ENCODE peak calls at places on chromosomes 3 and 15, in seven cellular contexts. A is neural progenitor cell; B is CD4-positive, alpha-beta memory T cell; U is mammary epithelial cell; D is AG04450; F is effector memory CD4-positive, alpha-beta T cell; Z is astrocyte. W is an unnamed sample.

GRCh38 chr3:57152150-57152549 is 13.0 kb downstream of the IL17RD start:
- DNase-seq in A (peak; percentile 68), B (no peak), U (peak; percentile 26), D (no peak), F (no peak), Z (no peak), W (no peak)

GRCh38 chr3:34256021-34256420 is 457.6 kb downstream of the PDCD6IP start:
- DNase-seq in A (no peak), B (no peak), U (no peak), D (no peak), F (no peak), Z (no peak), W (no peak)

GRCh38 chr3:77042892-77043291 is 3.0 kb downstream of the ROBO2 start:
- DNase-seq in A (peak; percentile 26), B (no peak), U (no peak), D (no peak), F (no peak), Z (no peak), W (no peak)

GRCh38 chr3:50436063-50436674 is 67.3 kb downstream of the CACNA2D2 start:
- DNase-seq in A (peak; percentile 45), B (peak; percentile 68), U (peak; percentile 33), D (no peak), F (peak; percentile 57), Z (no peak), W (no peak)

GRCh38 chr3:170178631-170179030 is 2.9 kb downstream of the PHC3 start:
- DNase-seq in A (no peak), B (peak; percentile 57), U (no peak), D (no peak), F (peak; percentile 35), Z (no peak), W (no peak)

GRCh38 chr3:139024968-139025367 is 4.2 kb upstream of the PRR23B start:
- DNase-seq in A (no peak), B (no peak), U (no peak), D (no peak), F (no peak), Z (no peak), W (no peak)

GRCh38 chr15:68488966-68489365 is 57.0 kb upstream of the ITGA11 start:
- DNase-seq in A (no peak), B (no peak), U (no peak), D (no peak), F (no peak), Z (peak; percentile 65), W (no peak)

GRCh38 chr3:100710355-100711198 is 1.3 kb downstream of the TFG start:
- DNase-seq in A (peak; percentile 47), B (peak; percentile 45), U (peak; percentile 75), D (no peak), F (peak; percentile 19), Z (peak; percentile 56), W (no peak)

GRCh38 chr15:75577401-75578205 is 1.5 kb downstream of the PTPN9 start:
- DNase-seq in A (no peak), B (peak; percentile 7), U (peak; percentile 20), D (no peak), F (no peak), Z (no peak), W (no peak)

DNA sequence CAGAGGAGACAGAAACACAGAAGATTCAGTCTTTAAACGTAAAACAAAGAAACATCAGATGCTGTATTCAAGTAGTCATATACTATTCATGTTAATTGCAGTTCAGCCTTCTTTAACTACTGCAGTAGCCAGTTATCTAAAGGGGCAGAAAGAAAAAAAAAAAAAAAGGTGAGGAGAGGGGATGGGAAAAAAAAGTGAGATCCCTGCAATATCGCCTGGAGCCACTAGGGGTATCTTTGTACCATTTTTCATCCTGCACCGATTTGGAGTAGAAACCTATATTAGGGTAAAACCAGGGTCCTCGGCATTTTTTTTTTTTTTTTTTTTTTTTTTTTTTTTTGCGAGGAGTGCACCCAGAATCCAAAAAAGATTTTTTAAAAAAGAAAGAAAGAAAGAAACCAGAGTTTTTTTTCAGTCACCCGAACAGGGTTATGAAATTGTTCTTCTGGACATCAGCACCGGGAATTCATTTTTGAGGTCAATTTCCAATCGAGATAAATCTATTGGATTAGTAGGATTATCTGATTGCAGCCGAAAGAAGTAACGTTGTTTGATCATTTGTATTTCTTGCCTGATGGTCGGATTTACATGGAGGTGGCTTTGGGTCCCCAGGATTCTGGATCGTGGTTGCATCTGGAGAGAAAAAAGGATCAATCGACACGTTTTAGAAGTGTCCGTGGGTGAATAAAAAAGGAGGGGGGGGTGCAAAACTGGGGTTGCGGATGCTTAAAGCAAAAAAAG is 186.7 kb downstream of the NLGN1 start:
- DNase-seq in A (peak; percentile 62), B (no peak), U (no peak), D (no peak), F (no peak), Z (peak; percentile 37), W (peak; percentile 4)
- H3K27ac ChIP-seq in A (peak overlapping the region; percentile 64), B (no peak overlapping the region), U (no peak overlapping the region), D (no peak overlapping the region), F (no peak overlapping the region), Z (peak overlapping the region; percentile 32), W (no peak overlapping the region)

GRCh38 chr15:78620839-78621421 is at the start of gene CHRNA3:
- DNase-seq in A (no peak), B (no peak), U (no peak), D (no peak), F (no peak), Z (no peak), W (no peak)

GRCh38 chr15:78618490-78618934 is 2.3 kb downstream of the CHRNA3 start:
- DNase-seq in A (peak; percentile 90), B (peak; percentile 60), U (peak; percentile 57), D (peak; percentile 68), F (peak; percentile 52), Z (peak; percentile 48), W (peak; percentile 85)

GRCh38 chr15:78620021-78620838 is 566 bp downstream of the CHRNA3 start:
- DNase-seq in A (peak; percentile 84), B (no peak), U (no peak), D (no peak), F (no peak), Z (no peak), W (no peak)

GRCh38 chr15:78618064-78618463 is 2.7 kb downstream of the CHRNA3 start:
- DNase-seq in A (no peak), B (no peak), U (no peak), D (no peak), F (no peak), Z (no peak), W (no peak)

DNA sequence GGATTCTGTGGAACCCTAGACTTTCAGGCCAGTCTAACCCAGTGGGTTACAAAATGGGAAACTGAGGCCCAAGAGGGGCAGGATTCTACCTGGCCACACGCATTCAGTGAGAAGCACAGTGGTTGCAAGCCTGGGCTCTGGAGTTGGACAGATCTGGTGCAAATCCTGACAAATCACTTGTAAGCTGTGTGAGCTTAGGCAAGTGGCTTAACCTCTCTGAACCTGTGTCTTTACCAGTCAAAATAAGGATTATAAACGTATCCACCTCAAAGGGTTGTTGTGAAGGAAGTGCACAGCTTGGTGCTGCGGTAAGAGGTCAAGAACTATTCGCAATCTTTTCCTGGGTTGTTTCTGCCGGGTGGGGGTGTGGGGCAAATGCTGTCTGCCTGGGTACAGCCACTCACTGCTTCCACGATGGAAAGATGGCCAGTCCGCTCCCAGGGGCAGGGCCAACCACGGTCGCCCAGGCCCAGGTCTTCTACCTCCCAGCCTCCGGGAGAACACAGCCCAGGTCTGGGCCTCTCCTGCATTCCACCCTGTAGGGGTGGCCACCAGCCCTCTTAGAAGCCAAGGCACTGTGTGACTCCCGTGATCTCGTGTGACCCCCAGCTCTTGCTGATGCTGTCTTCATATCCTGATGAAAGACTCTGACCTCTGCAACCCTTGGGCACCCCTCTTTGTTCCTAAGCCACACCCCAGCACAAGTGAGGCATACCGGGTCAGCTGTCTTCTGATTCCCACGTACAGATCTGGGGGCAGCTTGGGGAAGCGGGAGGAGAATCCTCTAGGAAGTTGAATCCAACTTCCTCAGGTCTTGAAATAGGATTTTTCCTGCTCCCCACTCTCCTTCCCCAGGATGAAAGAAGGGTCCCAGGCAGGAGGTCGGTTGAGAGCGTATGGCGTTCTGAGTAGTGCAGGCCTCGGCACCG is 1.5 kb downstream of the CHRNA3 start:
- DNase-seq in A (peak; percentile 45), B (no peak), U (no peak), D (no peak), F (no peak), Z (no peak), W (no peak)
- H3K27ac ChIP-seq in A (no peak overlapping the region), B (no peak overlapping the region), U (no peak overlapping the region), D (no peak overlapping the region), F (no peak overlapping the region), Z (no peak overlapping the region), W (no peak overlapping the region)

GRCh38 chr3:194468086-194468485 is 18.7 kb downstream of the ATP13A3 start:
- DNase-seq in A (no peak), B (no peak), U (no peak), D (no peak), F (no peak), Z (peak; percentile 65), W (no peak)
- H3K27ac ChIP-seq in A (no peak overlapping the region), B (no peak overlapping the region), U (no peak overlapping the region), D (no peak overlapping the region), F (no peak overlapping the region), Z (no peak overlapping the region), W (no peak overlapping the region)

DNA sequence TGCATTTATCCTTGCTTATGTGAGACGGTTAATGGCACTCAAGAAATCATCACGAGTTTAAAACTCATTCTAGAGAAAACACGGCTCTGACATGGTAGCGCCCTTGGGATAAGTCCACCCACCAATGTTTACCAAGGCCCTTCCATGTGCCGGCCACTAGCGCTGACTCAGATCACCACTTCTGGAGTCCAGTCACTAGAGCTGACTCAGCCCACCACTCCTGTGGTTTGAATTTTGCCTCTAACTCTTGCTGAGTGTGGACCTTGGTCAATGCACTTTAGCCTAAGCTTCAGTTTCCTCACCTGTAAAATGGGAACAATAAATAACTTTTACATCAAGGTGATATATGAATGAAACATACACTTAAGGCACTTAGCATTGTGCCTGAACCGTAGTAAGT is 358.4 kb upstream of the PROK2 start:
- DNase-seq in A (no peak), B (no peak), U (peak; percentile 9), D (no peak), F (no peak), Z (peak; percentile 83), W (no peak)
- H3K27ac ChIP-seq in A (no peak overlapping the region), B (no peak overlapping the region), U (no peak overlapping the region), D (no peak overlapping the region), F (no peak overlapping the region), Z (no peak overlapping the region), W (no peak overlapping the region)

GRCh38 chr15:99180287-99180962 is 69.0 kb downstream of the TTC23 start:
- DNase-seq in A (no peak), B (no peak), U (no peak), D (no peak), F (no peak), Z (peak; percentile 14), W (no peak)
- H3K27ac ChIP-seq in A (no peak overlapping the region), B (no peak overlapping the region), U (no peak overlapping the region), D (no peak overlapping the region), F (no peak overlapping the region), Z (no peak overlapping the region), W (peak overlapping the region; percentile 51)

DNA sequence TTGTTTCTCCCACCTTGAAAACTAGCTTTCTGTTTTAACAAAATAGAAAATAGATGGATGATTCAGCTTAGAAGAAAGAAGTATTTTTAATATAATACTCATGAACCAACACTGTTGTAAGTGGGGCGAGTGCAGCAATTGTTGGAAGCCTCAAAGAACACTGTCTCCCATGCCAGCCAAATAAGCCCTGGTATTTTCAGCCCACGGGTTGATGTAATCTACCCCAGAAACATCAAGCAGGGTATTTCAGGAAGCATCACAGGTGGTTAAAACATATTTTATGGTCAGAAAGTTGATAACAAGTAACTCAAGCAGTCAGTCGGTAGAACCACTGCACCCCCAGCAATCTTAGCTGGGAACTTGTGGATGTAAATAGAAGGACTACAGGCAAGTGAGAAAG is 115.9 kb downstream of the SV2B start:
- DNase-seq in A (no peak), B (no peak), U (no peak), D (no peak), F (no peak), Z (no peak), W (no peak)
- H3K27ac ChIP-seq in A (no peak overlapping the region), B (no peak overlapping the region), U (no peak overlapping the region), D (no peak overlapping the region), F (no peak overlapping the region), Z (no peak overlapping the region), W (no peak overlapping the region)

GRCh38 chr3:155093261-155093660 is 13.1 kb downstream of the MME start:
- DNase-seq in A (no peak), B (no peak), U (peak; percentile 43), D (no peak), F (no peak), Z (no peak), W (no peak)
- H3K27ac ChIP-seq in A (no peak overlapping the region), B (no peak overlapping the region), U (no peak overlapping the region), D (no peak overlapping the region), F (no peak overlapping the region), Z (no peak overlapping the region), W (no peak overlapping the region)

W was measured in substantia nigra.